ENCODE peak calls at places on chromosomes 11 and 22, in five cellular contexts. G is osteocyte; D is stimulated activated effector memory CD8-positive, alpha-beta T cell treated with anti-CD3 and anti-CD28 coated beads, Interleukin-12 subunit alpha, Interleukin-12 subunit beta, amount 100 ng/mL, for 72 hours; Q is RKO; T is AG09319. I is an unnamed sample.

GRCh38 chr22:29204617-29205183 is 996 bp upstream of the EMID1 start:
- DNase-seq in T (no peak), D (no peak), Q (no peak), G (no peak), I (no peak)

GRCh38 chr22:35375031-35375430 is 5.9 kb upstream of the HMOX1 start:
- DNase-seq in G (no peak), T (no peak), D (no peak), Q (no peak), I (no peak)

GRCh38 chr22:48637231-48637630 is 1190.4 kb downstream of the BRD1 start:
- DNase-seq in D (no peak), T (no peak), Q (no peak), G (no peak), I (no peak)

GRCh38 chr11:93820847-93821246 is 29.6 kb downstream of the VSTM5 start:
- DNase-seq in T (no peak), D (no peak), G (no peak), Q (no peak), I (no peak)

GRCh38 chr11:57306941-57307598 is 17.7 kb downstream of the TNKS1BP1 start:
- DNase-seq in D (no peak), G (no peak), Q (no peak), T (no peak), I (no peak)

GRCh38 chr11:7651700-7652099 is 21.6 kb downstream of the CYB5R2 start:
- DNase-seq in D (no peak), G (no peak), Q (no peak), T (no peak), I (no peak)

GRCh38 chr22:39142088-39142667 is 10.3 kb downstream of the CBX7 start:
- DNase-seq in D (no peak), G (no peak), T (no peak), Q (no peak), I (peak; percentile 60)

GRCh38 chr11:47398551-47398950 is 9.8 kb upstream of the SLC39A13 start:
- DNase-seq in G (no peak), T (no peak), Q (no peak), D (no peak), I (no peak)

GRCh38 chr22:37241351-37242142 is 2.5 kb downstream of the RAC2 start:
- DNase-seq in D (peak; percentile 77), G (no peak), Q (no peak), T (no peak), I (peak; percentile 82)

GRCh38 chr22:26986051-26986881 is 328.9 kb downstream of the MIAT start:
- DNase-seq in Q (no peak), T (no peak), G (no peak), D (no peak), I (no peak)

GRCh38 chr11:2123628-2123960 is 15.6 kb downstream of the IGF2 start:
- DNase-seq in G (no peak), T (no peak), Q (no peak), D (no peak), I (no peak)

GRCh38 chr11:10641314-10642206 is 52.0 kb downstream of the IRAG1 start:
- DNase-seq in G (no peak), Q (no peak), D (no peak), T (no peak), I (no peak)

GRCh38 chr11:57073121-57073520 is 84.4 kb downstream of the OR5AK2 start:
- DNase-seq in G (no peak), D (no peak), T (no peak), Q (no peak), I (no peak)

GRCh38 chr22:45804986-45805325 is 133.3 kb downstream of the ATXN10 start:
- DNase-seq in D (no peak), G (no peak), Q (peak; percentile 85), T (peak; percentile 85), I (no peak)

GRCh38 chr11:35463211-35463810 is 44.0 kb upstream of the SLC1A2 start:
- DNase-seq in Q (no peak), D (no peak), G (no peak), T (no peak), I (no peak)

GRCh38 chr11:106503901-106504300 is 426.4 kb downstream of the AASDHPPT start:
- DNase-seq in T (no peak), G (no peak), D (no peak), Q (no peak), I (no peak)

GRCh38 chr22:47835726-47836125 is 1073.3 kb downstream of the TBC1D22A start:
- DNase-seq in Q (peak; percentile 23), G (no peak), T (peak; percentile 80), D (no peak), I (no peak)

GRCh38 chr11:119015054-119015611 is 3.0 kb downstream of the RPS25 start:
- DNase-seq in Q (no peak), T (no peak), D (no peak), G (no peak), I (no peak)

GRCh38 chr11:59560290-59560701 is 49.0 kb downstream of the OR4D9 start:
- DNase-seq in G (peak; percentile 86), Q (peak; percentile 78), D (no peak), T (no peak), I (no peak)

GRCh38 chr11:1514349-1515061 is 27.9 kb upstream of the MOB2 start:
- DNase-seq in T (no peak), Q (no peak), D (no peak), G (no peak), I (no peak)

GRCh38 chr11:71338806-71339177 is 86.4 kb upstream of the SHANK2 start:
- DNase-seq in T (no peak), G (no peak), D (no peak), Q (no peak), I (no peak)

I was measured in posterior vena cava.